ENCODE peak calls at places on chromosomes 12 and 14, in nine cellular contexts. G, Y, K, S, R, F, M, B and U are unnamed samples. For H3K4me1, the result is how much of the 10 kb centered on the place peaks cover.

GRCh38 chr14:100778951-100779690 is 46.8 kb upstream of the MEG3 start:
- DNase-seq in F (no peak), R (no peak), K (no peak), M (no peak), B (no peak), S (no peak), Y (no peak), G (peak), U (no peak)

GRCh38 chr14:55976219-55976618 is 142.0 kb upstream of the PELI2 start:
- DNase-seq in M (no peak), F (no peak), Y (no peak), G (no peak), K (peak), B (no peak), S (peak), R (no peak), U (no peak)

GRCh38 chr14:77044776-77045569 is 16.5 kb upstream of the IRF2BPL start:
- DNase-seq in R (peak), F (no peak), B (peak), S (no peak), K (peak), Y (no peak), M (peak), G (peak), U (peak)

GRCh38 chr14:105325716-105326567 is 11.4 kb downstream of the PACS2 start:
- DNase-seq in K (no peak), G (no peak), B (no peak), F (no peak), S (no peak), Y (no peak), R (no peak), M (no peak), U (no peak)

GRCh38 chr14:100035700-100036099 is 29.5 kb upstream of the EVL start:
- DNase-seq in B (no peak), K (no peak), S (no peak), R (no peak), G (no peak), F (no peak), M (no peak), Y (no peak), U (no peak)

GRCh38 chr12:402127-402456 is 648 bp downstream of the CCDC77 start:
- DNase-seq in G (no peak), F (no peak), Y (no peak), K (no peak), S (no peak), M (no peak), B (no peak), R (peak), U (no peak)

GRCh38 chr14:65095633-65096205 is 6.6 kb downstream of the MAX start:
- DNase-seq in R (peak), Y (no peak), K (peak), F (peak), G (peak), M (peak), S (no peak), B (peak), U (no peak)

GRCh38 chr12:95051241-95051640 is 22.2 kb downstream of the NR2C1 start:
- DNase-seq in M (no peak), S (no peak), R (no peak), Y (no peak), B (no peak), G (no peak), K (no peak), F (no peak), U (no peak)

GRCh38 chr14:36069535-36069900 is 107.0 kb downstream of the PTCSC3 start:
- DNase-seq in K (peak), R (peak), B (no peak), S (peak), Y (no peak), F (peak), G (no peak), M (no peak), U (peak)

GRCh38 chr12:98724384-98725155 is 79.5 kb downstream of the APAF1 start:
- DNase-seq in K (no peak), B (no peak), M (no peak), F (no peak), Y (no peak), S (no peak), G (no peak), R (no peak), U (no peak)

GRCh38 chr14:23294734-23295561 is 7.7 kb downstream of the PPP1R3E start:
- DNase-seq in F (peak), R (peak), G (no peak), Y (no peak), S (no peak), K (peak), B (peak), M (no peak), U (peak)

GRCh38 chr14:71783786-71784185 is 148.4 kb upstream of the RGS6 start:
- DNase-seq in F (no peak), B (no peak), S (no peak), R (no peak), Y (no peak), G (no peak), M (no peak), K (no peak), U (no peak)

GRCh38 chr12:1080520-1081223 is 89.6 kb downstream of the ERC1 start:
- DNase-seq in B (no peak), F (no peak), Y (no peak), M (no peak), K (no peak), G (no peak), R (no peak), S (no peak), U (no peak)

GRCh38 chr12:49461221-49461620 is 77.6 kb upstream of the KCNH3 start:
- DNase-seq in S (no peak), K (no peak), F (no peak), G (no peak), B (no peak), R (no peak), M (no peak), Y (no peak), U (no peak)

GRCh38 chr14:74579447-74580274 is 32.4 kb downstream of the LTBP2 start:
- DNase-seq in B (no peak), F (no peak), G (no peak), Y (no peak), S (peak), K (no peak), M (peak), R (peak), U (no peak)

GRCh38 chr12:64083285-64084210 is 138.5 kb downstream of the KICS2 start:
- DNase-seq in M (peak), R (peak), S (no peak), Y (no peak), B (peak), F (peak), G (peak), K (peak), U (no peak)

GRCh38 chr12:6638305-6638704 is 2.5 kb upstream of the LPAR5 start:
- DNase-seq in F (peak), Y (no peak), K (peak), B (no peak), G (no peak), S (no peak), M (no peak), R (no peak), U (no peak)
- H3K4me1 ChIP-seq in F (half or more), Y (under half), K (under half), B (under half), G (under half), S (under half), M (under half), R (under half), U (under half)

GRCh38 chr12:85405781-85406522 is 125.9 kb downstream of the ALX1 start:
- DNase-seq in G (no peak), B (no peak), F (no peak), M (no peak), R (peak), K (no peak), S (no peak), Y (no peak), U (no peak)
- H3K4me3 ChIP-seq in G (no peak), B (no peak), F (no peak), M (no peak), R (no peak), K (no peak), S (no peak), Y (no peak), U (no peak)

DNA sequence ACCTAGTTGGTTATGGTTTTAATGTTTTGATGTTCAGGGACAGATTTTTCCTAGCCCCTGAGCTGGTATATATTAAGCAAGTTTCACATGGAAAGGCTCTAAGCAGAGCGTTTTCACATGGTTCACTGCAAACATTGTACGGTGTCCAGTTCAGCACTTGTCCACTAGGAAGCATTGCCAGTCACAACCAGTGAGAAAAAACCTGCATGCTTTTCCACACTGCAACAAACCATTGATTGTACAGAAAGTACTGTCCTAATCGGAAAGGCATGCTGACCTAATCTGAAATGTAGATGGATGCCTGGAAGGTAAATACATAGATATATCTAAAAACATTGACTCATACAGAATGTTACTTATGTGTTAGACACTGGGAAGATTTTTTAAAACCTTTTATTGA is 25.0 kb upstream of the NPAS3 start:
- DNase-seq in F (peak), B (no peak), K (no peak), Y (no peak), M (no peak), G (no peak), R (no peak), S (no peak), U (no peak)
- TF ChIP-seq CTCF in F (peak), B (no peak), K (peak), Y (no peak), M (no peak), G (no peak), R (no peak), S (no peak), U (peak)

GRCh38 chr12:55715833-55716581 is at the start of gene BLOC1S1:
- DNase-seq in B (peak), G (peak), F (peak), Y (peak), R (peak), K (peak), S (peak), M (peak), U (peak)
- H3K4me1 ChIP-seq in B (half or more), G (under half), F (under half), Y (half or more), R (half or more), K (half or more), S (under half), M (half or more), U (under half)

DNA sequence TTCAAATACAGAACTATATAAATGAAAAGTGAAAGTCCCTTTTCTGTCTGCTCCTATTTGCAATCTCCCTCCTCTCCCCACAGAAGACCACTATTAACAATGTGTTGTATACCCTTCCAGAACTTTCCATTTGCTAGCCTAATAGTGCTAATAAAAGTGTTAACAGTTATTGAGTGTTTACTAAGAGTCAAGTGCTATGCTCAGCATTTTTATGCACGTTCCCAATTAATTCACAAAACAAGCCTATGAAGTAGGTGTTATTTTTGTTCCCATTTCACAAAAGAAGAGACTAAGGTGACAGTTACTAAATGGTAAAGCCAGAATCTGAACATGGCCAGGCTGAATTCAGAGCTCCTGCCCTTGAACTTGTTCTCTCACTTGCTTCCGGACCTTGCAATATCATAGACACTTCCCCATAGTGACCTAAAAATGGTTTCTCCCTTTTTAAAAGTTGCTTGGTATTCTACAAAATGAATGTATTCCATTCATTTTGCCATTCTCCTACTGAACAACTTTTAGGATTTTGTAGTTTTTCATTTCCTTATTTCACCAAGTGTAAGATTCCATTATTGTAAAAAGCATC is 1.6 kb upstream of the PRKAB1 start:
- DNase-seq in B (no peak), R (no peak), S (no peak), K (no peak), M (no peak), F (no peak), Y (no peak), G (no peak), U (no peak)
- H3K4me3 ChIP-seq in B (no peak), R (no peak), S (no peak), K (no peak), M (no peak), F (no peak), Y (no peak), G (no peak), U (no peak)

GRCh38 chr12:122282066-122282465 is 15.8 kb upstream of the VPS33A start:
- DNase-seq in S (no peak), G (no peak), K (no peak), R (peak), F (no peak), Y (no peak), M (no peak), B (no peak), U (no peak)
- TF ChIP-seq CTCF in S (no peak), G (no peak), K (no peak), R (no peak), F (no peak), Y (no peak), M (no peak), B (no peak), U (no peak)

GRCh38 chr12:57094194-57095160 is 5.6 kb downstream of the NAB2 start:
- DNase-seq in F (peak), Y (no peak), M (no peak), S (no peak), G (no peak), K (no peak), R (no peak), B (no peak), U (no peak)

GRCh38 chr12:57092529-57092862 is 3.6 kb downstream of the NAB2 start:
- DNase-seq in G (no peak), R (no peak), S (no peak), B (no peak), F (peak), K (no peak), Y (no peak), M (no peak), U (no peak)

GRCh38 chr12:57093412-57094193 is 4.7 kb downstream of the NAB2 start:
- DNase-seq in F (peak), G (peak), Y (peak), B (peak), K (peak), S (no peak), M (peak), R (peak), U (peak)

GRCh38 chr12:57091633-57092528 is 3.0 kb downstream of the NAB2 start:
- DNase-seq in K (no peak), G (no peak), M (no peak), B (no peak), F (no peak), S (no peak), Y (no peak), R (no peak), U (no peak)

DNA sequence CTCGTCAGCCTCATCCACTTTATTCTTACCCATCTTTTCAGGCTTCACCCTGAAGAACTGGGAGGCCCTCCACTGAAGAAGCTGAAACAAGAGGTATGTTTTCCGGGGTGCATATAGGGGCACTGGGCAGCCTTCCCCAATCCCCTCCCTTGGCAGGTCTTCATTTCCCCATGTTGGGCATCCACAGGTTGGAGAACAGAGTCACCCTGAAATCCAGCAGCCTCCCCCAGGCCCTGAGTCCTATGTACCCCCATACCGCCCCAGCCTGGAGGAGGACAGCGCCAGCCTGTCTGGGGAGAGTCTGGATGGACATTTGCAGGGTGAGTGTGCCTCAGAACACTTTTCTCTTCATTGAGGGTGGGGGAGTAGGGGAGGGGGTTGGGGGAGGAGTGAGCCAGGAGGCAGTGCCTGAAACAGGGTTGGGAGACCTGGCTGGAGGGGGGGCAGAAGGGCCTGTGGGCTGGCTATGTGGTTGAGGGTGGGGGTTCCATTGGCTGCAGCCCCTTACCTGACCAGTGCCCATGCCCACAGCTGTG is 4.0 kb downstream of the NAB2 start:
- DNase-seq in S (no peak), M (no peak), K (no peak), Y (no peak), G (no peak), B (no peak), F (no peak), R (no peak), U (no peak)
- H3K4me1 ChIP-seq in S (under half), M (under half), K (under half), Y (under half), G (under half), B (under half), F (under half), R (under half), U (under half)